ENCODE peak calls at places on chromosomes 1 and 21, in five cellular contexts. D is H9, O is prostate gland, U is left ventricle myocardium inferior, W is A549. T is an unnamed sample. For H3K9me3 and H3K4me1, the result is how much of the 10 kb centered on the place peaks cover.

GRCh38 chr21:37546949-37547614 is 180.5 kb downstream of the DYRK1A start:
- DNase-seq in D (no peak), O (no peak), U (no peak), W (no peak), T (no peak)

GRCh38 chr1:234539666-234540403 is 60.9 kb upstream of the TARBP1 start:
- DNase-seq in D (no peak), O (no peak), U (no peak), W (no peak), T (no peak)

GRCh38 chr1:111364690-111365089 is 62.8 kb downstream of the OVGP1 start:
- DNase-seq in D (peak), O (no peak), U (no peak), W (peak), T (no peak)

GRCh38 chr1:199778324-199778955 is 249.1 kb upstream of the NR5A2 start:
- DNase-seq in D (no peak), O (no peak), U (no peak), W (peak), T (no peak)

GRCh38 chr21:45430521-45431501 is 25.8 kb downstream of the COL18A1 start:
- DNase-seq in D (peak), O (no peak), U (no peak), W (no peak), T (peak)

GRCh38 chr21:42570841-42571387 is 57.3 kb downstream of the SLC37A1 start:
- DNase-seq in D (no peak), O (peak), U (no peak), W (peak), T (peak)

GRCh38 chr1:11337536-11338350 is 64.7 kb downstream of the UBIAD1 start:
- DNase-seq in D (peak), O (peak), U (peak), W (peak), T (peak)

GRCh38 chr1:28278763-28279162 is 19.4 kb downstream of the SESN2 start:
- DNase-seq in D (no peak), O (no peak), U (no peak), W (no peak), T (no peak)

GRCh38 chr1:70586046-70586445 is 175.0 kb downstream of the CTH start:
- DNase-seq in D (no peak), O (no peak), U (no peak), W (no peak), T (no peak)

GRCh38 chr1:79043506-79043905 is 37.0 kb upstream of the ADGRL4 start:
- DNase-seq in D (no peak), O (no peak), U (no peak), W (no peak), T (no peak)

GRCh38 chr1:100556181-100556580 is 18.2 kb downstream of the GPR88 start:
- DNase-seq in D (no peak), O (no peak), U (no peak), W (no peak), T (no peak)

GRCh38 chr21:37671381-37671780 is 244.9 kb downstream of the KCNJ6 start:
- DNase-seq in D (no peak), O (no peak), U (no peak), W (no peak), T (no peak)

GRCh38 chr1:14794136-14794768 is 195.8 kb downstream of the KAZN start:
- DNase-seq in D (no peak), O (no peak), U (no peak), W (no peak), T (no peak)

GRCh38 chr1:155527672-155528071 is 34.9 kb downstream of the ASH1L start:
- DNase-seq in D (no peak), O (no peak), U (no peak), W (no peak), T (no peak)

GRCh38 chr1:204377800-204378608 is 18.3 kb upstream of the PLEKHA6 start:
- DNase-seq in D (peak), O (peak), U (peak), W (peak), T (peak)

DNA sequence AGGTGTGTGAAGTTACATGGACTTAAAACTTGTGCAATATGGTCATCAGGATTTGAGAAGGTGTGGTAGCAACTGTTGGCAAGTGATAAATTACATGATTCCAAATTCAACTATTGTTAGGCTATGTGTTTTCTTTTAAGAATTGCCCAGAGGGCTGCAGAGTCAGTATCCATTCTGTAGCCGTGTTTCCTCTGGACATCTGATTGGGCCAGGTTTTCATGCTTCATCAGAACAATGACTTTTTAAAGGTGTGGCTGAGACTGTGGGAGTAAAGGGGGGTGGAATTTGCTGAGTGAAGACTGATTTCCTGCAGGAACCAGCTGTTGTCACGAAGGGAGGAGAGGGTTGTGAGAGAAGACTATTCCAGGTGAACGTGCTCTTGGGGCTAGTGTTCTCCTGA is 1.7 kb upstream of the HRNR start:
- DNase-seq in D (no peak), O (no peak), U (no peak), W (no peak), T (no peak)
- H3K9me3 ChIP-seq in D (half or more), O (under half), U (under half), W (under half), T (under half)

GRCh38 chr1:181104042-181104789 is 15.7 kb downstream of the IER5 start:
- DNase-seq in D (no peak), O (no peak), U (no peak), W (peak), T (no peak)
- H3K4me1 ChIP-seq in D (under half), O (under half), U (half or more), W (half or more), T (under half)

GRCh38 chr1:225866061-225866844 is 15.9 kb downstream of the TMEM63A start:
- DNase-seq in D (no peak), O (no peak), U (no peak), W (no peak), T (no peak)
- TF ChIP-seq CTCF in D (no peak), O (no peak), U (no peak), W (no peak), T (no peak)

DNA sequence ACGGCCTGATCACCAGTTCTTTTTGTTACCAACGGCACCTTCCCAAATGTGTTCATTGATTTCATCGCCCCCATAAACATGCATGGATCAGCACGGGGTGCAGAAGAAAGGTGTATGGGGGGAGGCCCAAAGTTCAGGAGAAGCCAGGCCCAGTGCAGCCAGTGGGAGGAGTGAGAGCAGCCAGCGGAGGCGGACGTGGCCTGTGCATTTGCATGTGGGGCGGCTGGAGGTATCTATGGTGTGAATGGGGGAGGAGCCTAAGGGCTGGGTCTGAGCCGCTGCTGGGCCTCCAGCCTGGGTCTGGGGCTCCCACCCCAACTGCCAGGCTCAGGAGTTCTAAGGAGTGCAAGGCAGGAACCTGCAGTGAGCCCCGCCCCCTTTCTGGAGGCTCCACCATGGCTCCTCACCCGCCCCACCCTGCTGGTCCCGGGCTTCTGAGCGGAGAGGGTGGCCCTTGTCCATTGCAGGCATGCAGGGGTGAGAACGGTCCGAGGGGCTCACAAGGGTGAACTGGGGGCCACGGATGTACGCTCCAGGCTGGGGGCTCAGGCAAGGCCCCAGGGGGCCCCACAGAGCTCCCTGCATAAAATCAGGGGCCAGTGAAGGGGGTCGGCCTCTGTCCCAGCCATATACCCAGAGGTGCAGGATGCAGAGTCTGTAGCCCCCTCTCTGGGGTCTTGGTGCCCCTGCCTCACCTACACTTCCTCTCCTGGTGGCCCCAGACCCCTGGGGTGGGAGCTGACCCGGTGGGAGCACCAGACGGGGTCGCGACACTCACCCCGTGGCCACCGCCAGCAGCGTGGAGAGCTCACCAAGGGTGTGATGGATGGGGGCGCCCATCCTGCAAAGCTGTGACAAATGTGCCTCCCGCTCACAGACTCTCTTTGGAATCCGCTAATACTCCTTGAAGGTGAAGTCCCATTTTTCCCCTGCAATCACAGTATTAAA is 31.3 kb upstream of the TTC34 start:
- DNase-seq in D (no peak), O (no peak), U (no peak), W (no peak), T (no peak)
- H3K9me3 ChIP-seq in D (half or more), O (under half), U (under half), W (under half), T (under half)

DNA sequence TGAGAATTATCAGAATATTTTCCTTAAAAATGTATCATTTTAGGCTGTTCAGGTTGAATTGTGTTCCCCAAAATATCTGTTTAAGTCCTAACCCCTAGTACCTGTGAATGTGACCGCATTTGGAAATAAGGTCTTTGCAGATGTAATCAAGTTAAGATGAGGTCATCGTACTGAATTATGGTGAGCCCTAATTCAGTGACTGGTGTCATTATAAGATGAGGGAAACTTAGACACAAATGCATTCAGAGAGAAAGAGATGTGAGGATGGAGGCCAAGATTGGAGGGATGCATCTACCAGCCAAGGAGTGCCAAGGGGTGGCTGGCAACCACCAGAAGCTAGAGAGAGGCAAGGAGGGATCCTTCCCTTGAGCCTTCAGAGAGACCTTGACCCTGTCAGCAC is 4.1 kb downstream of the RAB4A start:
- DNase-seq in D (no peak), O (no peak), U (no peak), W (no peak), T (no peak)
- H3K4me1 ChIP-seq in D (under half), O (under half), U (half or more), W (under half), T (half or more)

DNA sequence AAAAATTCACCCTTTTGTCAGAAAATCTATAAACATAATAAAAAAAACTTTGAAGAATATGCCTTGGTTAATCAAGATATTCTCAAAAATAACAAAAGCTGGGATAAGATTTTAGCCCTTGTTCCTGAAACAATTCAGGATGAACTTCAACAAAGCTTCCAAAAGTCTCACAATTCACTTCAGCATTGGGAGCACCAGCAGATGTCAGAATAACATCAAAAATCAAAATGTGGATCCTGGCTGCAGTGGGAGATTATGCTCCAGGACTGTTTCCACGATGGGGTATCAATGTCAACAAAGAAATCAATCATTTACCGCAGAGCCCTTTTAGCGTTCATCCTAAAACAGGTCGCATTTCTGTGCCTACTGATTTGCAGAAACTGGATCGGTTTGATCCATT is 35.2 kb downstream of the ZNF670 start:
- DNase-seq in D (no peak), O (no peak), U (no peak), W (no peak), T (no peak)
- TF ChIP-seq CTCF in D (no peak), O (no peak), U (peak), W (no peak), T (no peak)

GRCh38 chr1:2888281-2888845 is 86.9 kb upstream of the TTC34 start:
- DNase-seq in D (no peak), O (no peak), U (no peak), W (no peak), T (no peak)
- H3K9me3 ChIP-seq in D (half or more), O (under half), U (under half), W (under half), T (under half)

DNA sequence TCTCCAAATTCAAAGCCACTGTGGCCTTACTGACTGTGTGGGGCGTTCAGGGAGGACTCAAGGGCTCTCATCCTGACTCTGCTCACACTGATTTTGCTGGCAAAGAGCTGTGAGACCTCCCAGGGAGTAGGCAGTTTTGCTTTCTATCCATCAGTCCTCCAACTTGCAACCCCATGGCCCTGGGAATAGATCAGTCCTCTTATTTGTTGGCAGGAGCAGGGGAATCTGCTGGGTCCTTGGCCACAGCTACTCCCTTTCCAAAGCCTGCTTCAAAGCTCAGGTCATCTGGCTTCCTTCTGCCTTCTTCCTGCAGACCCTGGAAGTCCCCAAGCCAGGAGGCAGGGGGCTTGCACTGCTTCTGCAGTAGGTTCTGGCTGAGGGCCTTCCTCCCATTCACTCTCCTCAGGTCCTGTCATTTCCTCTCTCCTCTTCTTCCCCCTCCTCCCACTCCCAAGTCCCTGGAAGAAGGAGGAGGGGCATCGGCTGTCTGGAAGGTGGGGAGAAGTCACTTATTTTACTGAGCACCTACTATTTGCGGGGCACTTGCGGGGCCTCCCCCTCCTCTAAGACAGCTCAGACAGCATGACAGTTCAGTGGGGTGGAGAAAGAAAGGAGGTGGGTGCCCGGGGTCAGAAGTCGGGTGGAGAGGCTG is 835 bp upstream of the NAV1 start:
- DNase-seq in D (peak), O (no peak), U (no peak), W (no peak), T (no peak)
- H3K4me1 ChIP-seq in D (under half), O (under half), U (half or more), W (under half), T (under half)

GRCh38 chr1:178725603-178726517 is 816 bp downstream of the RALGPS2 start:
- DNase-seq in D (peak), O (peak), U (peak), W (peak), T (peak)
- TF ChIP-seq CTCF in D (no peak), O (peak), U (no peak), W (peak), T (no peak)

T was measured in body of pancreas.